ENCODE peak calls at places on chromosomes 5 and 9, in ten cellular contexts. K is activated naive CD8-positive, alpha-beta T cell treated with anti-CD3 and anti-CD28 coated beads, Interleukin-2, amount 10 ng/mL, durations not matched to agents 7 days and 5 days; J is iPS-NIHi11; E is KG1; H is stimulated activated CD4-positive, alpha-beta T cell treated with anti-CD3 and anti-CD28 coated beads, Interleukin-12 subunit alpha, Interleukin-12 subunit beta, amount 100 ng/mL, for 48 hours; X is endothelial cell; G is pons; C is NCI-H1694 treated with DMSO at 0.1 percent for 48 hours; Z is hippocampal formation; A is brain microvascular endothelial cell. U is an unnamed sample.

GRCh38 chr5:5141625-5142527 is 1.7 kb downstream of the ADAMTS16 start:
- DNase-seq in E (peak; percentile 57), X (peak; percentile 52), C (peak; percentile 56), K (no peak), A (peak; percentile 52), G (peak; percentile 70), J (peak; percentile 25), Z (peak; percentile 78), H (no peak), U (no peak)

GRCh38 chr5:9057406-9058000 is 488.4 kb downstream of the SEMA5A start:
- DNase-seq in J (no peak), K (no peak), Z (no peak), A (no peak), G (peak; percentile 94), E (no peak), C (no peak), X (no peak), H (no peak), U (no peak)

GRCh38 chr5:179227196-179227577 is 118.1 kb downstream of the ADAMTS2 start:
- DNase-seq in K (no peak), Z (no peak), X (no peak), J (no peak), A (no peak), C (no peak), G (no peak), H (no peak), E (no peak), U (no peak)

GRCh38 chr5:6447384-6448140 is 1.1 kb upstream of the UBE2QL1 start:
- DNase-seq in K (no peak), Z (no peak), J (no peak), G (no peak), C (no peak), A (no peak), H (no peak), X (no peak), E (no peak), U (no peak)

GRCh38 chr9:122912671-122912963 is 506 bp downstream of the ZBTB6 start:
- DNase-seq in H (no peak), K (no peak), Z (no peak), A (no peak), X (no peak), J (no peak), C (no peak), G (no peak), E (no peak), U (no peak)

GRCh38 chr9:79300153-79300552 is 271.6 kb upstream of the TLE4 start:
- DNase-seq in Z (no peak), C (peak; percentile 71), X (no peak), A (no peak), G (no peak), K (no peak), E (no peak), H (no peak), J (no peak), U (no peak)

GRCh38 chr5:106397700-106398099 is 1273.0 kb downstream of the EFNA5 start:
- DNase-seq in K (no peak), X (no peak), J (no peak), C (no peak), E (no peak), G (no peak), A (peak; percentile 98), H (no peak), Z (no peak), U (peak; percentile 97)

GRCh38 chr5:10745133-10745532 is 15.9 kb downstream of the DAP start:
- DNase-seq in H (no peak), K (no peak), C (no peak), X (no peak), G (no peak), J (no peak), A (no peak), Z (no peak), E (no peak), U (no peak)

GRCh38 chr5:57302643-57303042 is 128.8 kb downstream of the GPBP1 start:
- DNase-seq in H (no peak), K (no peak), E (no peak), J (no peak), C (no peak), X (no peak), G (no peak), Z (no peak), A (peak; percentile 84), U (peak; percentile 46)

GRCh38 chr5:19584131-19584530 is 403.9 kb downstream of the CDH18 start:
- DNase-seq in C (no peak), A (no peak), Z (no peak), K (no peak), G (no peak), X (no peak), H (no peak), J (no peak), E (no peak), U (no peak)

GRCh38 chr9:93236541-93237206 is 52.7 kb downstream of the WNK2 start:
- DNase-seq in E (no peak), H (no peak), A (no peak), G (no peak), X (no peak), K (no peak), Z (no peak), C (no peak), J (no peak), U (no peak)

GRCh38 chr5:73388371-73388684 is 60.2 kb downstream of the FOXD1 start:
- DNase-seq in A (no peak), Z (no peak), G (no peak), X (no peak), H (no peak), J (no peak), C (no peak), K (no peak), E (no peak), U (no peak)

GRCh38 chr9:105132576-105132975 is 111.9 kb upstream of the SLC44A1 start:
- DNase-seq in G (no peak), J (no peak), E (no peak), A (peak; percentile 90), X (no peak), C (no peak), K (no peak), H (no peak), Z (no peak), U (peak; percentile 80)

GRCh38 chr5:135221696-135222095 is 177.3 kb downstream of the MACROH2A1 start:
- DNase-seq in C (no peak), K (peak; percentile 14), H (no peak), J (no peak), X (no peak), E (no peak), Z (no peak), A (no peak), G (no peak), U (no peak)

GRCh38 chr5:128082551-128083032 is 974 bp upstream of the SLC12A2 start:
- DNase-seq in K (no peak), X (no peak), J (no peak), G (no peak), Z (no peak), C (peak; percentile 80), E (no peak), A (no peak), H (no peak), U (no peak)

GRCh38 chr5:1293997-1294838 is 650 bp downstream of the TERT start:
- DNase-seq in C (no peak), G (no peak), J (peak; percentile 63), E (no peak), X (no peak), H (no peak), K (no peak), Z (no peak), A (no peak), U (no peak)

GRCh38 chr5:149072791-149073190 is 9.9 kb upstream of the SH3TC2 start:
- DNase-seq in A (no peak), J (no peak), H (no peak), X (no peak), C (no peak), E (no peak), K (no peak), G (no peak), Z (no peak), U (no peak)

GRCh38 chr9:14314929-14315753 is 1.2 kb upstream of the NFIB start:
- DNase-seq in C (peak; percentile 52), Z (no peak), K (peak; percentile 46), H (no peak), A (peak; percentile 78), E (no peak), G (peak; percentile 84), J (peak; percentile 80), X (peak; percentile 72), U (no peak)

GRCh38 chr5:123371575-123372179 is 51.5 kb downstream of the CEP120 start:
- DNase-seq in C (peak; percentile 3), E (no peak), H (no peak), J (peak; percentile 77), X (peak; percentile 71), G (peak; percentile 28), A (peak; percentile 6), K (no peak), Z (no peak), U (no peak)

U was measured in non-pigmented ciliary epithelial cell.